ENCODE peak calls at places on chromosomes 2 and 18, in eight cellular contexts. B, L, S, M, R, Z, F and Y are unnamed samples.

GRCh38 chr18:7696846-7697245 is 129.7 kb downstream of the PTPRM start:
- DNase-seq in B (no peak), F (no peak), L (no peak), Z (no peak), R (no peak), S (no peak), M (no peak), Y (no peak)

GRCh38 chr2:134623796-134624195 is 95.0 kb downstream of the TMEM163 start:
- DNase-seq in M (no peak), R (no peak), Z (no peak), S (no peak), B (no peak), L (no peak), F (no peak), Y (no peak)

GRCh38 chr18:35130236-35130635 is 89.0 kb downstream of the MAPRE2 start:
- DNase-seq in L (no peak), B (no peak), S (no peak), M (no peak), F (no peak), R (no peak), Z (no peak), Y (no peak)

GRCh38 chr18:48663931-48664847 is 125.4 kb downstream of the CTIF start:
- DNase-seq in R (peak; percentile 56), B (peak; percentile 90), F (no peak), S (peak; percentile 74), Z (peak; percentile 84), M (no peak), L (no peak), Y (no peak)

GRCh38 chr2:227163445-227163997 is 484 bp downstream of the COL4A4 start:
- DNase-seq in L (no peak), B (peak; percentile 11), S (peak; percentile 11), M (no peak), Z (no peak), F (no peak), R (no peak), Y (no peak)

GRCh38 chr2:240369725-240370585 is 65.5 kb upstream of the GPC1 start:
- DNase-seq in Z (peak; percentile 97), F (peak; percentile 74), M (no peak), R (no peak), S (peak; percentile 98), L (no peak), B (peak; percentile 98), Y (no peak)

GRCh38 chr2:16727256-16727655 is 61.6 kb upstream of the CYRIA start:
- DNase-seq in M (no peak), R (no peak), S (no peak), F (no peak), Z (no peak), L (no peak), B (no peak), Y (no peak)

GRCh38 chr2:222993920-222994650 is 57.9 kb upstream of the KCNE4 start:
- DNase-seq in Z (peak; percentile 85), M (no peak), B (peak; percentile 86), L (peak; percentile 70), R (no peak), S (peak; percentile 72), F (peak; percentile 96), Y (no peak)

GRCh38 chr2:201261471-201261870 is 1.1 kb downstream of the CASP8 start:
- DNase-seq in Z (no peak), L (no peak), F (no peak), B (no peak), R (peak; percentile 51), S (no peak), M (no peak), Y (no peak)

GRCh38 chr2:134718956-134719814 is at the start of gene TMEM163:
- DNase-seq in F (no peak), Z (no peak), R (no peak), L (no peak), M (no peak), S (peak; percentile 35), B (peak; percentile 49), Y (no peak)

GRCh38 chr2:45457211-45457945 is 153.7 kb downstream of the SRBD1 start:
- DNase-seq in M (no peak), S (no peak), B (no peak), L (no peak), Z (no peak), F (no peak), R (no peak), Y (no peak)

GRCh38 chr2:156157670-156158069 is 174.9 kb downstream of the NR4A2 start:
- DNase-seq in L (no peak), R (no peak), S (no peak), Z (peak; percentile 72), M (no peak), B (no peak), F (no peak), Y (no peak)

GRCh38 chr2:43127208-43127940 is 99.0 kb downstream of the ZFP36L2 start:
- DNase-seq in S (no peak), R (peak; percentile 95), M (peak; percentile 22), L (no peak), F (no peak), B (peak; percentile 59), Z (no peak), Y (peak; percentile 61)

GRCh38 chr2:156333274-156333950 is 891 bp upstream of the NR4A2 start:
- DNase-seq in R (no peak), M (no peak), Z (no peak), B (peak; percentile 24), F (no peak), S (peak; percentile 45), L (no peak), Y (no peak)

GRCh38 chr2:229270551-229271410 is at the start of gene PID1:
- DNase-seq in F (no peak), M (no peak), B (peak; percentile 91), R (no peak), Z (peak; percentile 65), S (peak; percentile 87), L (no peak), Y (no peak)

GRCh38 chr2:240437861-240438809 is 2.7 kb downstream of the GPC1 start:
- DNase-seq in L (no peak), B (peak; percentile 93), Z (peak; percentile 85), S (peak; percentile 91), F (peak; percentile 16), M (no peak), R (peak; percentile 57), Y (no peak)

GRCh38 chr2:148979919-148980277 is 58.6 kb upstream of the LYPD6B start:
- DNase-seq in R (no peak), Z (no peak), L (no peak), F (no peak), S (no peak), M (peak; percentile 29), B (no peak), Y (no peak)

GRCh38 chr2:36408198-36408703 is 52.7 kb downstream of the CRIM1 start:
- DNase-seq in F (no peak), Z (peak; percentile 75), L (no peak), B (no peak), M (no peak), R (no peak), S (peak; percentile 39), Y (no peak)

GRCh38 chr2:71536311-71536710 is 83.0 kb downstream of the DYSF start:
- DNase-seq in B (no peak), S (no peak), L (no peak), Z (peak; percentile 57), M (no peak), F (peak; percentile 84), R (no peak), Y (no peak)

GRCh38 chr18:56460590-56460989 is 177.8 kb downstream of the TXNL1 start:
- DNase-seq in Z (no peak), F (no peak), B (no peak), L (no peak), R (no peak), S (no peak), M (peak; percentile 39), Y (no peak)

GRCh38 chr2:513981-514706 is 163.1 kb downstream of the TMEM18 start:
- DNase-seq in Z (no peak), M (no peak), S (no peak), F (no peak), R (no peak), L (no peak), B (no peak), Y (no peak)

GRCh38 chr2:179165356-179166000 is 99.2 kb downstream of the SESTD1 start:
- DNase-seq in B (no peak), M (no peak), R (no peak), S (no peak), F (no peak), L (no peak), Z (no peak), Y (no peak)

GRCh38 chr2:201858781-201859180 is 52.4 kb downstream of the CDK15 start:
- DNase-seq in F (no peak), S (no peak), L (no peak), M (no peak), B (peak; percentile 69), Z (peak; percentile 87), R (no peak), Y (no peak)

GRCh38 chr2:173077506-173078177 is 2.0 kb downstream of the MAP3K20 start:
- DNase-seq in F (no peak), R (no peak), L (no peak), S (no peak), M (no peak), Z (no peak), B (no peak), Y (no peak)

GRCh38 chr2:68837164-68837860 is 33.9 kb downstream of the BMP10 start:
- DNase-seq in F (no peak), R (peak; percentile 71), B (no peak), M (peak; percentile 60), L (no peak), Z (peak; percentile 77), S (no peak), Y (peak; percentile 50)

GRCh38 chr2:120448961-120449421 is 103.1 kb downstream of the INHBB start:
- DNase-seq in S (no peak), L (no peak), B (no peak), R (no peak), F (no peak), M (no peak), Z (no peak), Y (no peak)

GRCh38 chr2:62265116-62265515 is 69.2 kb downstream of the B3GNT2 start:
- DNase-seq in Z (peak; percentile 20), S (no peak), L (no peak), M (no peak), R (no peak), F (no peak), B (no peak), Y (no peak)

GRCh38 chr2:128420131-128420530 is 101.5 kb upstream of the HS6ST1 start:
- DNase-seq in F (no peak), L (no peak), R (no peak), M (no peak), Z (no peak), S (no peak), B (no peak), Y (no peak)